ENCODE peak calls at places on chromosome 20, in eight cellular contexts. L, X, P, W, J, G, B and O are unnamed samples.
A peak's percentile ranks its signal among the peaks of the same experiment; 100 is the strongest.

GRCh38 chr20:33110147-33110825 is 30.8 kb downstream of the BPIFB4 start:
- DNase-seq in L (no peak), X (no peak), P (no peak), W (no peak), J (no peak), G (no peak), B (no peak), O (peak; percentile 15)

GRCh38 chr20:24588047-24588635 is 118.7 kb downstream of the SYNDIG1 start:
- DNase-seq in L (no peak), X (no peak), P (no peak), W (no peak), J (no peak), G (no peak), B (no peak), O (no peak)

GRCh38 chr20:47496118-47496517 is 5.6 kb upstream of the NCOA3 start:
- DNase-seq in L (no peak), X (no peak), P (no peak), W (no peak), J (no peak), G (no peak), B (no peak), O (no peak)

GRCh38 chr20:45948742-45949541 is 14.5 kb downstream of the PCIF1 start:
- DNase-seq in L (no peak), X (no peak), P (no peak), W (no peak), J (no peak), G (no peak), B (no peak), O (no peak)

GRCh38 chr20:24102749-24103148 is 114.2 kb upstream of the GGTLC1 start:
- DNase-seq in L (no peak), X (no peak), P (no peak), W (no peak), J (no peak), G (no peak), B (peak; percentile 7), O (no peak)

GRCh38 chr20:35563834-35564233 is 22.0 kb downstream of the ERGIC3 start:
- DNase-seq in L (no peak), X (no peak), P (no peak), W (no peak), J (no peak), G (no peak), B (no peak), O (no peak)

GRCh38 chr20:35017099-35017835 is 61.6 kb downstream of the MYH7B start:
- DNase-seq in L (no peak), X (no peak), P (no peak), W (no peak), J (no peak), G (no peak), B (no peak), O (no peak)

GRCh38 chr20:11553603-11554002 is 364.1 kb upstream of the BTBD3 start:
- DNase-seq in L (no peak), X (no peak), P (no peak), W (no peak), J (no peak), G (peak; percentile 12), B (peak; percentile 29), O (peak; percentile 30)

GRCh38 chr20:57043669-57044268 is 222.7 kb downstream of the BMP7 start:
- DNase-seq in L (no peak), X (no peak), P (no peak), W (no peak), J (no peak), G (no peak), B (no peak), O (no peak)

GRCh38 chr20:57048027-57048869 is 218.2 kb downstream of the BMP7 start:
- DNase-seq in L (no peak), X (no peak), P (peak; percentile 49), W (peak; percentile 41), J (peak; percentile 33), G (peak; percentile 72), B (peak; percentile 38), O (peak; percentile 85)

GRCh38 chr20:57049298-57049697 is 217.1 kb downstream of the BMP7 start:
- DNase-seq in L (no peak), X (no peak), P (no peak), W (no peak), J (no peak), G (no peak), B (no peak), O (no peak)

GRCh38 chr20:57051096-57051495 is 215.3 kb downstream of the BMP7 start:
- DNase-seq in L (no peak), X (no peak), P (no peak), W (no peak), J (no peak), G (peak; percentile 66), B (no peak), O (no peak)

DNA sequence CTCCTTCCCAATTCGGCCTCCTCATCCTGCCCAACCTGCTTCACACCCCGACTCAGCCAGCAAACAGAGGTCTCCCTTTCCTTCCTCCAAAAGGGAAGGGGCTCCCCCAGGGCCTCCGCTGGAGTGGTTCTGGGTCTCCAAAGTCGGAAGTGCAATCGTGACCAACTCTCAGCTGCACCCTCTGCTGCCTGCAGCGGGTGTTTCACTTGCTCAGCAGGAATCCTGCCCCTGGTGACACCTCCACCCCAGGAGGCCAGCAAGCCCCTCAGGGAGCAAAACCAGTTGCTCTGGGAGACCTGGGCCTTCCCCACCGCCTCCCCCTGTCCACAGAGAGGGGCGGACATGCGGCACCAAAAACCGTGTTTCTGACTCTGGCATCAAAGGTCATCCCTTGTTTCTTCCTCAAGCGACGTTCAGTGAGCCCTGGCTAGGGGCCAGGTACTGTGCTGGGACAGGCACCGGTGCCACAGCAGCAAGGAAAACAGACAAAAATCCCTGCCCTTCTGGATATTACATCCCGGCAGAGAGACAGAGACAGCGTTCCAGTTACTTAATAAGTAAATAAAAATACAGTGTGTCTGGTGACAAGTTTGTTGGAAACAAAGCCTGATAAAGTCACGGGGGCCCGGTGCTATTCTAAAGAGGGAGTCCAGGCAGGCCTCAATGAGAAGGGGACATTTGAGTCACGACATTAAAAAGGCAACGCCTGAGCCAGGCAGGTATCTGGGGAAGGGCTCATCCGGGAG is 219.0 kb downstream of the BMP7 start:
- DNase-seq in L (no peak), X (no peak), P (no peak), W (no peak), J (no peak), G (peak; percentile 61), B (no peak), O (peak; percentile 27)
- TF ChIP-seq CTCF in L (no peak), X (peak; percentile 24), P (peak; percentile 14), W (peak; percentile 12), J (peak; percentile 34), G (peak; percentile 62), B (no peak), O (no peak)

GRCh38 chr20:63980806-63981728 is at the start of gene PRPF6:
- DNase-seq in L (peak; percentile 96), X (peak; percentile 85), P (peak; percentile 79), W (peak; percentile 97), J (peak; percentile 88), G (peak; percentile 100), B (peak; percentile 97), O (peak; percentile 96)

GRCh38 chr20:63979221-63979548 is 257 bp downstream of the SAMD10 start:
- DNase-seq in L (no peak), X (no peak), P (no peak), W (peak; percentile 42), J (no peak), G (no peak), B (no peak), O (no peak)

GRCh38 chr20:63980317-63980805 is 571 bp upstream of the PRPF6 start:
- DNase-seq in L (no peak), X (no peak), P (no peak), W (no peak), J (no peak), G (no peak), B (no peak), O (peak; percentile 53)

GRCh38 chr20:63978319-63979220 is 872 bp downstream of the SAMD10 start:
- DNase-seq in L (peak; percentile 37), X (no peak), P (no peak), W (peak; percentile 63), J (peak; percentile 59), G (peak; percentile 96), B (peak; percentile 44), O (peak; percentile 76)

DNA sequence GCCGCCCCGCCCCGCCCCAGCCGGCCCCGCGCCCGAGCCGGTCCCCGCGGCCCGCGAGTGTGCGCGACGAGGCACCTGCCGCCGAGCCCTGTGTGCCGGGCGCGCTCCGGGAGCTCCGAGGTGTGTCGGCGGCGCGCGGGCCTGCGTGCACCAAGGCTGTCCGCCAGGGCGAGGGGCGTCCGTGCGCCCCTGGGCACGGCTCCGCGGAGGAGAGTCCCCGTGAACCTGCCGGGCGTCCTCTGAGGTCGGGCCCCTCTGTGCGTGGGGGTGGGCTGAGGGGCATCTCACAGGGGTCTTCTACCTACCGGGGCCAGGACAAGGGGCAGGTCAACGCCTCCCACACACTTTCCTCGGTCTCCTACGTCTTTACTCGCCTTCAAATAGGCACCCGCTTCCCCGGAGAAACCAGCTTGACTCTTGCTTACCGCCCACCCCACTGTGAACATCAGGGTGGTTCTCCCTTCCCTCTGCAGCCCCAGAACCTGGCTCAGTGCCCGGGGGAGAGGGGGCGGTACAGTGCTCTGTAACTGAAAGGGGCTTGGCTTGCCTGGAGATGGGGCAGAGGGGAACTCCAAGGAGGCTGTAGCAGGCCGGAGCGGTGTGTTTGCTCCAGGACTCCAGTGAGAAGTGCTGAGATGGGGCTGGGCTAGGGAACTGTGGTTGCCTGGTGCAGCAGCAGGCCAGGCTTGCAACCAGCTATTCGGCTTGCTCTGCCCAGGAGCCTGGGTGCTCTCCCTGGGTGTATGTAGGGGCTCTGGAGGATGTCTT is at the start of gene SAMD10:
- DNase-seq in L (peak; percentile 78), X (no peak), P (no peak), W (peak; percentile 94), J (peak; percentile 60), G (peak; percentile 85), B (peak; percentile 40), O (no peak)
- TF ChIP-seq CTCF in L (no peak), X (no peak), P (no peak), W (no peak), J (peak; percentile 45), G (peak; percentile 53), B (no peak), O (no peak)

GRCh38 chr20:20666359-20666758 is 46.1 kb downstream of the RALGAPA2 start:
- DNase-seq in L (no peak), X (no peak), P (no peak), W (no peak), J (no peak), G (no peak), B (no peak), O (no peak)

GRCh38 chr20:20665933-20666332 is 46.5 kb downstream of the RALGAPA2 start:
- DNase-seq in L (no peak), X (no peak), P (no peak), W (no peak), J (no peak), G (no peak), B (no peak), O (no peak)

GRCh38 chr20:20663841-20664240 is 48.6 kb downstream of the RALGAPA2 start:
- DNase-seq in L (no peak), X (no peak), P (no peak), W (no peak), J (no peak), G (no peak), B (no peak), O (peak; percentile 3)

GRCh38 chr20:20665200-20665599 is 47.2 kb downstream of the RALGAPA2 start:
- DNase-seq in L (no peak), X (no peak), P (no peak), W (no peak), J (no peak), G (no peak), B (no peak), O (no peak)

DNA sequence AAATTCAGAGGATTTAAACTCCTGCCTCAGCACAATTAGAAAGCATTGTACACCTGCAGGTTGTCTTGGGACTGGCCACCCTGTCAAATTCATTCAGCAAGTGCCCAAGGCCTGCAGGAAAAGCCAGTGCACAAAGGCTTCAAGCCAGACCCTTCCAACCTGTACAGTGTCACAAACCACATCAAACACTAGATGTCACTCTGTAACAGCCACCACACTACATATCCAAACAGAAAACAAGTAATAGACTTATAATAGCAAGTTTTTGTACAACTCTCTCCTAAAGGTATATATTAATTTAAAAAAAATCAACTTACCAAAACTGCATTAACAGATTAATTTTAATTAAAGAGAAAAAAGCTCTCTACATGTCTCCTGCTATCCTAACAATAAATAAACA is 47.6 kb downstream of the RALGAPA2 start:
- DNase-seq in L (no peak), X (no peak), P (no peak), W (peak; percentile 25), J (no peak), G (peak; percentile 34), B (peak; percentile 47), O (peak; percentile 51)
- TF ChIP-seq CTCF in L (peak; percentile 35), X (peak; percentile 35), P (peak; percentile 11), W (peak; percentile 73), J (peak; percentile 57), G (peak; percentile 55), B (peak; percentile 35), O (peak; percentile 75)

DNA sequence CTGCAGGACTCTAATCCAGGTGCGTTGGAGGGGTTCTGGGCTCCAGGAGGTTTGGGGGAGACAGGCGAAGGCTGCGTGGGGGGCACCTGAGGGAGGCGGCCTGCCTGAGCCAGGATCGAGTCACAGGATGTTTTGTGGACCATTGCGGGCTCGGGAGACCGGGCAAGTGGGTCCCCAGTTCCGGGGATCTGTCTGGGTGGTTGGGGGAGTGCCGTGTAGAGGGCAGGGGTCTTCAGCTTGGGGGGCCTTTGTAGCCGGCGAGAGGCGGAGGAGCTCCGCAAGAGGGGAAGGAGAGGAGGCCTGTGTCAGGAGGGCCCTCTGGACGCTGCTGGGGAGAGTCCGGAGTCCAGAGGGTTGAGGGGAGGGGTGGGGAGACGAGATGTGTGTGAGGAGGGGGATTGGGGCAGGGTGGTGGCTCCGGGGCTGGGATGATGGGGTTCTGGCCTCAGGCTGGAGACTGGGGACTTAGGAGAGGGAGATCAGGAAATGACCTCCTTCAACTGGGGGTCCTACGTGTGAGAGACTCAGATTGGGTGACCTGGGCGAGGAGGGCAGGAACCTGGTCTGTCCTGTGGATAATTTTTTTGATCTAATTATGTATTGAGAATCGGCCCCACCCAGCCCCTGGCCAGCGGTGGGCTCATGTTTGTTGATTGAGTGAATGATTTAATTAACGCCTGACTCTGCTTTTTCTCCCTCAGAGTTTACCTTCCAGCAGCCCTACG is 505 bp downstream of the SNAI1 start:
- DNase-seq in L (no peak), X (no peak), P (no peak), W (no peak), J (no peak), G (no peak), B (no peak), O (no peak)
- TF ChIP-seq CTCF in L (no peak), X (no peak), P (no peak), W (no peak), J (no peak), G (no peak), B (no peak), O (no peak)